ENCODE peak calls at places on chromosome 17, in seven cellular contexts. K is HCT116, D is heart left ventricle, Y is HepG2, Q is upper lobe of left lung, B is gastrocnemius medialis, M is GM12878. U is an unnamed sample.

GRCh38 chr17:55478971-55479370 is 32.3 kb downstream of the SMIM36 start:
- ATAC-seq in B (no peak), Y (peak), M (no peak), Q (no peak), D (no peak), K (no peak), U (no peak)

GRCh38 chr17:30780343-30780742 is 44.1 kb downstream of the CRLF3 start:
- ATAC-seq in Q (no peak), B (no peak), K (no peak), M (peak), D (no peak), Y (no peak), U (no peak)

GRCh38 chr17:10094806-10095205 is 103.6 kb downstream of the GAS7 start:
- ATAC-seq in Y (no peak), B (no peak), K (no peak), D (peak), Q (peak), M (no peak), U (no peak)

GRCh38 chr17:49890077-49890821 is 42.4 kb upstream of the TAC4 start:
- ATAC-seq in D (peak), K (no peak), Q (peak), Y (no peak), B (no peak), M (no peak), U (peak)

GRCh38 chr17:4605826-4606225 is 21.5 kb downstream of the SMTNL2 start:
- ATAC-seq in B (no peak), Q (peak), D (peak), Y (no peak), M (peak), K (no peak), U (no peak)

GRCh38 chr17:51238253-51238887 is 21.5 kb downstream of the MBTD1 start:
- ATAC-seq in Q (no peak), K (no peak), B (no peak), M (peak), D (no peak), Y (no peak), U (no peak)

GRCh38 chr17:62140836-62141235 is 75.8 kb upstream of the MED13 start:
- ATAC-seq in B (no peak), M (no peak), K (no peak), Q (no peak), Y (no peak), D (no peak), U (no peak)

GRCh38 chr17:40323731-40324650 is 15.0 kb downstream of the RARA start:
- ATAC-seq in B (no peak), Q (peak), Y (no peak), D (peak), M (peak), K (no peak), U (peak)

GRCh38 chr17:48021964-48022363 is 15.6 kb downstream of the COPZ2 start:
- ATAC-seq in M (no peak), Q (no peak), B (no peak), D (no peak), K (no peak), Y (no peak), U (no peak)

GRCh38 chr17:27049104-27049784 is 244.7 kb upstream of the WSB1 start:
- ATAC-seq in K (no peak), M (no peak), Y (no peak), D (no peak), B (no peak), Q (no peak), U (no peak)

GRCh38 chr17:76270770-76271668 is 5.9 kb downstream of the UBALD2 start:
- ATAC-seq in Q (no peak), M (peak), K (no peak), Y (no peak), B (peak), D (no peak), U (no peak)

GRCh38 chr17:76268015-76268749 is 3.0 kb downstream of the UBALD2 start:
- ATAC-seq in Q (peak), M (peak), B (peak), Y (no peak), K (no peak), D (peak), U (peak)

GRCh38 chr17:76270127-76270592 is 5.0 kb downstream of the UBALD2 start:
- ATAC-seq in D (no peak), Q (no peak), B (no peak), Y (no peak), M (peak), K (no peak), U (no peak)

GRCh38 chr17:76267051-76267576 is 2.0 kb downstream of the UBALD2 start:
- ATAC-seq in M (no peak), Q (no peak), Y (no peak), B (no peak), D (no peak), K (no peak), U (no peak)

GRCh38 chr17:76268991-76269981 is 4.1 kb downstream of the UBALD2 start:
- ATAC-seq in Y (no peak), D (no peak), Q (no peak), M (no peak), B (no peak), K (no peak), U (no peak)
- TF ChIP-seq POLR2A in Y (peak), D (no peak), Q (no peak), M (peak), B (peak), K (no peak), U (no peak)

DNA sequence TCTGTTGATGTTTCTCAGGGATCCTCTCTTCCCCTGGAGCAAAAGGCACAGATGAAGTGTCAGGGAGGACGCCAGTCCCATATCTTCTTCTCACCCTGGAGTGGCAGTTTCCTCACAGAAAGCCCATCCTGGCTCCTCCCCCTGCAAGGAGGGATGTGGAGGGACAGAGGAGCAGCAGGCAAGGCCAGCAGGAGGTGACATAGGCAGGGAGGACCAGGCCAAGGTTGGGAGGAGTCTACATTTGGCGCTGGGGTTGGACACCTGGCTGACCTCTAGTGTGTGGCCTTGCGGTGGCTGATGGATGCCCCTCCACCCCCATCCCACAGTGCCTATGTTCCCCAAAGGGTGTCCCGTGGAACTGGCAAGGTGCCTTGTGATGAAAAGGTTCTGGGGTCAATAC is 125.4 kb downstream of the SEC14L1 start:
- ATAC-seq in D (no peak), K (peak), Y (peak), B (no peak), M (no peak), Q (no peak), U (no peak)
- TF ChIP-seq POLR2A in D (no peak), K (no peak), Y (no peak), B (no peak), M (no peak), Q (no peak), U (no peak)

DNA sequence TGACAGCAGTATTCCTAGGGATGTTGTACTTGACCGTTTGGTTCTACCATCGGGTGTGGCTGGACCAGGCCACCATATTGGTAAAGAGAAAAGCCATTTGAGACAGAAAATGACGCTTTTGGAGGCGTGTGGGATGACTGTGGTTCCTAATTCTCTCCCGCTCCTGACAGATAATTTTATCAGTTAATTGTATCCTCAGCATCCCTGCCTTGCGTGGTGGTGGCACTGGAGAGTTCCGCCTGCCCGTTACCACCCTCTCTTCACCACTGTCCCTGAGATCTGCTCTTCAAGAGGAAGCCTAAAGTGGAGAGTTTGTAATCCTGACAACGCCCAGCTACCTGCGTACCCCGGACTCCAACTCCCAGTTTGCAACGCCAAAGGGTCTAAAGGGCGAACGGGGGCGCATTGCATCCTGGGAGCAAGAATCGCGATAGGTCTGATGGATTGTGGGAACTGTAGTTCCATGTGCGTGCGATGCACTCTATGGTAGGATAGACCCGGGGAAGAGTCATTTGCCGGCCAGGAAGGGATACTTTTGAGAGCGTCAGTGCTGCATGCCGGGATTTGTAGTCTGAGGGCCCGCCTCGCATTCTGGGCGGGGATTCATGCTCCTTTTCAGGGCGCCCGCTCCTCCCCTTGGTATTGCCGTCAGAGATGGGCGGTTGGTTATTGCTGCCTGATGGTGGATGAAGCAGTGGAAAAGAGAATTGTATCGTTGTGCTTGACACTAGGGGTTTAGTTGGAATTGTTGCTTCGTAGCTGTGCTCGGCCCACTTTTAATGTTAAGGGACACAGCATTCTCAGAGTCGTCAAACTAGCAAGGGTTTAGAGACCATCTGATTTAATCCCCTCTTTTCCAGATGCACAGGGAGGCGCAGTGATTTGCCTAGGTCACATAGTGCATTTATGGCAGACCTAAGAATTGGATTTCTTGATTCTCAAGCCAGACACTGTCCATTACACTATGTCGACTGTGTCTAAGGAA is 965 bp upstream of the PHF12 start:
- ATAC-seq in K (peak), D (peak), M (peak), Y (peak), B (peak), Q (peak), U (peak)
- TF ChIP-seq POLR2A in K (peak), D (peak), M (peak), Y (peak), B (peak), Q (no peak), U (no peak)

GRCh38 chr17:36673068-36673467 is 71.7 kb downstream of the MRM1 start:
- ATAC-seq in B (no peak), Q (no peak), M (no peak), Y (no peak), K (no peak), D (no peak), U (no peak)

GRCh38 chr17:36668824-36669223 is 67.4 kb downstream of the MRM1 start:
- ATAC-seq in Y (no peak), B (no peak), K (no peak), D (no peak), Q (no peak), M (no peak), U (no peak)

GRCh38 chr17:36665417-36665816 is 64.0 kb downstream of the MRM1 start:
- ATAC-seq in B (no peak), M (no peak), Q (no peak), Y (no peak), K (peak), D (no peak), U (no peak)

GRCh38 chr17:36671144-36671543 is 69.8 kb downstream of the MRM1 start:
- ATAC-seq in B (no peak), Y (no peak), Q (no peak), M (no peak), K (no peak), D (no peak), U (no peak)

DNA sequence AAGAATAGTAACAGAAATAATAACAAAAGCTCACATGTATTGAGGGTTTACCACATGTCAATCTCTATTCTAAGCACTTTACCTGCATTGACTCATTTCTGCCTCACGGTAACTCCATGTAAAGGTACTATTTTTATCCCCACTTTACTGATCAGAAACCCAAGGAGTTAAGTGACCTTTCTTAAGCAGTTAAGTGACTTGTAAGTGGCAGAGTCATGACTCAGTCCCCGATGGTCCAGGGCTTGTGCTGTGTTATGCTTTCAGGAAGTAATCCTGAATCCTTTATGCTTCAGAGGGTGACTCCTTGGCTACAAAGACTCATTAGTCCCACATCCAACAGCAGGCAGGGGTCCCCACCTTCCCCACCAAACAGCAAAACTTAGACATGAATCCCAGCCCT is 66.5 kb downstream of the MRM1 start:
- ATAC-seq in Y (no peak), B (no peak), M (no peak), K (peak), Q (no peak), D (no peak), U (no peak)
- TF ChIP-seq POLR2A in Y (no peak), B (no peak), M (no peak), K (no peak), Q (no peak), D (no peak), U (no peak)

DNA sequence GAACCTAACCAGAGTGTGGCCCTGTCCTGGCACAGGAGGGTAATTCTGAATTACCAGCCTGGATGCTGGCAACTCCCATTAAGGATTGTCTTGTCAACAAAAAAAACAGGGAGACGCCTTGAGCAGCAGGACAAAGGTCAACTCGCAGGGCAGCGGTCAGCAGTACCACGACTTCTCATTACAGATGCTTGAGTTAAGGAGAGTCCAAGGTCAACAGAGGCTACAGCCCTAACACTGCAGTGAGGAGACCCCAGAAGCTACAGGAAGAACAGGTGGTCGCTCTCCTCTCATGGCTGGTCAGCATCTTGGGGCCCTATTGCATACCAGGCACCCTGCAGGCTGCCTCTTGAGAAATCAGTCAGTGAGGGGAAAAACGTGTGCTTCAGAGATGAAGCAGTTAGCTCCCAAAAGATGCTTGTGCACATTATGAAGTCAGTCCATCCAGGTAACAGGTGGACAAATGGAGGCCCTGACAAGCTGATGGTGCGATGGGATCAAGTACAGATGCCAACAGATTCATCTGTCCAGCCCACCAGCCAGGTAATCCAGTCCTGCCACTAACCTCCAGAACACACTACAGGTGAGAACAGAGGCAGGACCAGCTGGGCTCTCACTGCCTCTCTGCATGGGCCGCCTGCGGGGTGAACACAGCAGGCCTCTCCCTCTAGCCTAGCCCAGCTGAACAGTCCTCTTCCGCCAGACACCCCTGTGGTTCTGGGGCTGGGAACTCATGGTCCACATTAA is 4.2 kb downstream of the CSNK1D start:
- ATAC-seq in D (no peak), B (no peak), Q (no peak), Y (no peak), K (no peak), M (no peak), U (no peak)
- TF ChIP-seq POLR2A in D (no peak), B (no peak), Q (no peak), Y (peak), K (no peak), M (peak), U (no peak)

GRCh38 chr17:64331946-64332493 is 58.6 kb downstream of the PECAM1 start:
- ATAC-seq in K (no peak), M (no peak), Y (peak), B (no peak), Q (peak), D (peak), U (no peak)
- TF ChIP-seq POLR2A in K (no peak), M (no peak), Y (no peak), B (no peak), Q (no peak), D (no peak), U (no peak)

GRCh38 chr17:42531455-42532354 is 4.3 kb upstream of the NAGLU start:
- ATAC-seq in Y (peak), B (peak), M (peak), K (peak), Q (peak), D (peak), U (peak)
- TF ChIP-seq POLR2A in Y (peak), B (peak), M (peak), K (no peak), Q (no peak), D (no peak), U (peak)

U was measured in gastroesophageal sphincter.